ENCODE peak calls at places on chromosome 17, in ten cellular contexts. K is adrenal gland, H is AG04450, N is H9, A is stomach, D is neural progenitor cell, E is fibroblast of pulmonary artery, B is body of pancreas, R is AG04449, F is fibroblast of lung. X is an unnamed sample.

GRCh38 chr17:28367641-28368305 is 2.3 kb downstream of the VTN start:
- DNase-seq in H (no peak), R (no peak), B (no peak), E (no peak), N (no peak), K (no peak), A (no peak), F (no peak), D (no peak), X (no peak)

GRCh38 chr17:74780443-74781238 is 4.5 kb upstream of the NAT9 start:
- DNase-seq in A (no peak), D (peak), N (peak), E (no peak), K (no peak), B (no peak), H (no peak), R (no peak), F (no peak), X (peak)

GRCh38 chr17:39782481-39782880 is 44.7 kb downstream of the GRB7 start:
- DNase-seq in K (no peak), D (no peak), E (peak), H (no peak), N (no peak), A (no peak), F (peak), R (no peak), B (peak), X (no peak)

GRCh38 chr17:41567317-41567716 is 4.5 kb downstream of the KRT9 start:
- DNase-seq in D (no peak), B (no peak), A (no peak), R (no peak), F (no peak), E (no peak), N (no peak), H (no peak), K (no peak), X (no peak)

GRCh38 chr17:1947229-1947742 is 77.8 kb downstream of the RTN4RL1 start:
- DNase-seq in N (no peak), H (no peak), A (peak), F (no peak), K (no peak), B (no peak), D (peak), E (no peak), R (no peak), X (no peak)

GRCh38 chr17:64056269-64057005 is 36.0 kb upstream of the ICAM2 start:
- DNase-seq in F (no peak), R (no peak), N (peak), D (no peak), E (no peak), H (no peak), K (no peak), B (peak), A (no peak), X (no peak)

GRCh38 chr17:73304971-73305786 is 6.6 kb downstream of the CDC42EP4 start:
- DNase-seq in F (peak), R (no peak), E (peak), K (no peak), B (peak), H (no peak), N (peak), D (peak), A (peak), X (peak)

GRCh38 chr17:81460856-81461460 is 51.6 kb downstream of the ACTG1 start:
- DNase-seq in N (no peak), H (no peak), K (no peak), F (no peak), D (no peak), E (no peak), A (peak), R (no peak), B (no peak), X (no peak)

GRCh38 chr17:82411396-82412053 is 6.6 kb upstream of the HEXD start:
- DNase-seq in K (no peak), E (no peak), F (no peak), A (no peak), B (no peak), R (no peak), H (no peak), D (no peak), N (no peak), X (no peak)

GRCh38 chr17:1146551-1147265 is 33.1 kb downstream of the ABR start:
- DNase-seq in H (no peak), R (no peak), F (no peak), N (no peak), K (no peak), A (no peak), D (no peak), E (no peak), B (no peak), X (no peak)

GRCh38 chr17:79837888-79838540 is 1.2 kb downstream of the CBX4 start:
- DNase-seq in D (peak), E (no peak), K (peak), F (no peak), H (no peak), A (no peak), R (no peak), B (peak), N (no peak), X (no peak)

GRCh38 chr17:80545499-80545826 is 825 bp downstream of the RPTOR start:
- DNase-seq in K (no peak), A (no peak), E (no peak), R (no peak), H (no peak), N (no peak), F (no peak), B (no peak), D (no peak), X (peak)

GRCh38 chr17:19248923-19249574 is 11.9 kb downstream of the EPN2 start:
- DNase-seq in B (no peak), N (no peak), D (no peak), K (no peak), R (peak), E (peak), A (no peak), F (peak), H (peak), X (no peak)

GRCh38 chr17:27633312-27634025 is 2.5 kb downstream of the LGALS9 start:
- DNase-seq in F (no peak), D (no peak), R (no peak), N (no peak), K (peak), A (no peak), B (peak), E (no peak), H (no peak), X (no peak)

GRCh38 chr17:10420811-10421210 is 939 bp downstream of the MYH8 start:
- DNase-seq in E (no peak), D (no peak), N (no peak), H (no peak), R (no peak), B (no peak), K (no peak), F (no peak), A (no peak), X (no peak)

GRCh38 chr17:63193827-63194226 is 227.8 kb downstream of the TANC2 start:
- DNase-seq in E (no peak), B (no peak), F (no peak), R (no peak), K (no peak), A (no peak), D (no peak), H (no peak), N (no peak), X (no peak)

GRCh38 chr17:20890338-20890737 is 152.5 kb downstream of the USP22 start:
- DNase-seq in F (no peak), H (no peak), N (no peak), R (no peak), A (no peak), D (no peak), B (no peak), E (no peak), K (no peak), X (no peak)

GRCh38 chr17:78716814-78717393 is 65.2 kb downstream of the CYTH1 start:
- DNase-seq in H (no peak), F (peak), R (no peak), A (peak), N (no peak), K (peak), B (peak), E (peak), D (peak), X (peak)

GRCh38 chr17:9389116-9389515 is 186.5 kb downstream of the STX8 start:
- DNase-seq in R (peak), K (no peak), D (no peak), H (peak), E (peak), B (no peak), A (no peak), F (peak), N (no peak), X (peak)

GRCh38 chr17:2406903-2407790 is 6.3 kb upstream of the MNT start:
- DNase-seq in B (no peak), E (peak), A (peak), D (no peak), R (no peak), F (peak), K (peak), H (no peak), N (no peak), X (peak)

GRCh38 chr17:68289936-68290267 is 1.0 kb downstream of the SLC16A6 start:
- DNase-seq in H (no peak), F (no peak), D (no peak), R (no peak), B (no peak), E (no peak), K (no peak), A (no peak), N (no peak), X (no peak)

GRCh38 chr17:31722251-31723056 is 136.6 kb downstream of the COPRS start:
- DNase-seq in E (peak), K (peak), N (no peak), R (no peak), D (no peak), F (peak), B (no peak), A (peak), H (no peak), X (peak)

GRCh38 chr17:55693244-55694216 is 29.1 kb downstream of the TMEM100 start:
- DNase-seq in R (no peak), K (peak), N (no peak), B (no peak), A (peak), D (no peak), F (no peak), E (peak), H (no peak), X (peak)

GRCh38 chr17:79340771-79341528 is 266.3 kb downstream of the ENGASE start:
- DNase-seq in E (no peak), R (no peak), A (no peak), D (no peak), B (no peak), N (no peak), H (no peak), F (no peak), K (no peak), X (no peak)

GRCh38 chr17:50110591-50111349 is 15.6 kb downstream of the PDK2 start:
- DNase-seq in H (no peak), R (no peak), E (no peak), B (peak), F (no peak), A (no peak), N (no peak), K (peak), D (no peak), X (no peak)

GRCh38 chr17:50109785-50110184 is 14.6 kb downstream of the PDK2 start:
- DNase-seq in A (no peak), H (no peak), B (no peak), N (no peak), F (no peak), E (no peak), K (peak), R (no peak), D (no peak), X (no peak)

GRCh38 chr17:50112694-50113093 is 17.3 kb downstream of the SAMD14 start:
- DNase-seq in E (no peak), N (no peak), H (no peak), F (no peak), R (no peak), A (no peak), D (no peak), K (peak), B (no peak), X (no peak)

GRCh38 chr17:50113624-50114320 is 16.2 kb downstream of the SAMD14 start:
- DNase-seq in K (peak), B (no peak), H (no peak), D (no peak), E (no peak), F (no peak), N (no peak), A (no peak), R (no peak), X (no peak)

GRCh38 chr17:50111687-50112655 is 16.8 kb downstream of the PDK2 start:
- DNase-seq in H (no peak), K (peak), A (peak), D (peak), B (peak), N (peak), R (no peak), E (no peak), F (no peak), X (no peak)
- TF ChIP-seq CTCF in H (no peak), K (no peak), A (no peak), D (peak), B (no peak), N (peak), R (no peak), E (no peak), F (no peak), X (no peak)

GRCh38 chr17:70945386-70945785 is 776.1 kb downstream of the KCNJ2 start:
- DNase-seq in H (no peak), F (peak), B (no peak), K (no peak), D (peak), R (no peak), E (peak), N (peak), A (no peak), X (no peak)
- TF ChIP-seq CTCF in H (no peak), F (no peak), B (no peak), K (no peak), D (peak), R (no peak), E (no peak), N (peak), A (no peak), X (no peak)

DNA sequence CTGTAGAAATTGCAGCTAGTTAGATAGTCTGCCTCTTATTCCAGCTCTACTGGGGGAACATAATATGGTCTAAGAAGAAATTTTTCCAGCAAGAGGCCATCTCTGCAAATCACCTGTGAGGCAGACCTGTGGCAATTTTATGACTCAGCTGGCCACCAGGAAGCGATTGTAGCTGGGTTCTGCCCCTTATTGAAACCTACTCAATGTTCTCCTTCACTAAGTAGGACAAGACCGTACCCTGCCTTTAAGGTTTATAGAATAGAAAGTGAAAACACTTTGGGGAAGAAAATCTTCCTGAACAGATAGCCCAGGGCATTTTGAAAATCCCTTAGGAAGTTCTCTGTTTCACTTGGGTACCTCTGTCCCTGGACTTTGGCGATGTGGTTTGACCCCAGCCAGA is 7.9 kb downstream of the CCL3 start:
- DNase-seq in K (no peak), R (no peak), D (no peak), F (no peak), B (no peak), H (no peak), N (no peak), A (no peak), E (no peak), X (no peak)
- TF ChIP-seq CTCF in K (no peak), R (no peak), D (no peak), F (no peak), B (no peak), H (no peak), N (no peak), A (no peak), E (no peak), X (no peak)

GRCh38 chr17:15048933-15049539 is 216.1 kb downstream of the PMP22 start:
- DNase-seq in H (no peak), K (no peak), F (no peak), N (peak), E (no peak), B (no peak), R (no peak), A (no peak), D (peak), X (no peak)

GRCh38 chr17:15051913-15052312 is 213.2 kb downstream of the PMP22 start:
- DNase-seq in B (no peak), E (no peak), F (no peak), D (no peak), K (no peak), R (no peak), H (no peak), A (no peak), N (no peak), X (no peak)

DNA sequence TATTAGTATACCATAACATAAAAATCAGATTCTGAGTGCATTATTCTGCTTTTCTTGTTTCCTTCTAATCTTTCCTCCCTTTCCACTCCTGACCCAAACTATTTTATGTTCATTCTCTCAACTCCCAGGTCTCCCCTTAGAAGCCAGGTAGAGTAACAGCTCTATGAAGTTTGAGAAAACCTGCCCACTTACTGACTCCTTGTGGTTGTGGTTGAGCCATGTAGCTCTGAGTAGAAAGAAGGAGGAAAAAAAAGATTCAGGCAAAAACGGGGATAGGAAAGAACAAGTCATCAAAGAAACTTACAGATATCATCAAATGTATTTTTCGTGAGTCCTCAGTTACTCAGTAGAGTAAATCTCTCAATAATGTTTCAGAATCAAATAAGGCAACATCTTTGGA is 216.7 kb downstream of the PMP22 start:
- DNase-seq in H (no peak), K (no peak), A (no peak), R (no peak), F (no peak), E (no peak), N (no peak), B (no peak), D (no peak), X (peak)
- TF ChIP-seq CTCF in H (peak), K (no peak), A (no peak), R (no peak), F (peak), E (no peak), N (peak), B (no peak), D (peak), X (no peak)

GRCh38 chr17:37488607-37489196 is 989 bp upstream of the DUSP14 start:
- DNase-seq in A (peak), R (peak), N (peak), D (peak), E (peak), B (peak), F (peak), H (peak), K (peak), X (peak)

GRCh38 chr17:37490638-37491614 is 1.2 kb downstream of the DUSP14 start:
- DNase-seq in E (peak), A (no peak), F (peak), H (no peak), B (no peak), N (peak), R (no peak), K (peak), D (peak), X (peak)

GRCh38 chr17:37490022-37490587 is 414 bp downstream of the DUSP14 start:
- DNase-seq in K (peak), F (peak), E (peak), A (peak), R (no peak), N (peak), H (no peak), B (peak), D (peak), X (peak)

GRCh38 chr17:37488009-37488604 is 1.6 kb upstream of the DUSP14 start:
- DNase-seq in F (peak), R (peak), D (peak), H (peak), N (no peak), E (peak), B (no peak), A (no peak), K (peak), X (peak)

DNA sequence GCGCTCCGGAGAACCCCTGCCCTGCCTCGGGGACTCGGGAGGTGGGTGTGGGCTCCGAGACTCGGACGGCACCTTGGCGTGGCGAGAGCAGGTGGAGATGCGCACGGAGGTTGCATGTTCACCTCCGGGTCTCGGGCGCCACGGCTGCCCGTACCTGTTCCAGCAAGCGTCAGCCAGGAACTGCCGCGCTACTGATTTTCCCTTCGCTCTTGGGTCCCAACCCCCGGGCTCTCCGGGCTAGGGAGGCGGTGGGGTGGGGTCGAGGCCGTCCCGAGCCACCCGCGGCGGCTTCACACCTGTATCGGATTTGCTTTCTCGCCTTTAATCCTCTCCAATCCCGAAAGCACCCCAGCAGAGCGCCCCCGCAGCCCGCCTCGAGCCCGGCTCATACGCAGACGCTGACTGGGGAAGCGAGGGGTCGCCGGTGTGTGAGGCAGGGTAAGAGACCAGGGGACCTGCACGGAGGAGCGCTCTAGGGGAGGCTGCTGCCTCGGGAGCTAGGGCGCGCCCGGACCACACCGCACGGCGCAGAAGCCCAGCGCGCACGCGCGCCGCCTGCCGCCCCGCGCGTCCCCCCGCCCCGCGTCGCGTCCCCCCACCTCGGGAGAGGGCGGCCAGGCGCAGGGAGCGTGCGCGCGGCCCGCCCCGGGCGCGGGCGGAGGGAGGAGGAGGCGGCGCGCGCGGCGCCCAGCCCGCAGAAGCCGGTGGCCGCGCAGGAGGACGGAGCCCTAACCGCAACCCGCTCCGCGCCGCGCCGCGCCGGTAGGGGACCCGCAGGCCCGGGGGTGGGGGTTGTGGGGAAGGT is at the start of gene DUSP14:
- DNase-seq in H (no peak), N (peak), K (peak), R (no peak), A (peak), F (peak), D (peak), B (peak), E (peak), X (peak)
- TF ChIP-seq CTCF in H (no peak), N (no peak), K (no peak), R (no peak), A (no peak), F (no peak), D (peak), B (no peak), E (no peak), X (no peak)

DNA sequence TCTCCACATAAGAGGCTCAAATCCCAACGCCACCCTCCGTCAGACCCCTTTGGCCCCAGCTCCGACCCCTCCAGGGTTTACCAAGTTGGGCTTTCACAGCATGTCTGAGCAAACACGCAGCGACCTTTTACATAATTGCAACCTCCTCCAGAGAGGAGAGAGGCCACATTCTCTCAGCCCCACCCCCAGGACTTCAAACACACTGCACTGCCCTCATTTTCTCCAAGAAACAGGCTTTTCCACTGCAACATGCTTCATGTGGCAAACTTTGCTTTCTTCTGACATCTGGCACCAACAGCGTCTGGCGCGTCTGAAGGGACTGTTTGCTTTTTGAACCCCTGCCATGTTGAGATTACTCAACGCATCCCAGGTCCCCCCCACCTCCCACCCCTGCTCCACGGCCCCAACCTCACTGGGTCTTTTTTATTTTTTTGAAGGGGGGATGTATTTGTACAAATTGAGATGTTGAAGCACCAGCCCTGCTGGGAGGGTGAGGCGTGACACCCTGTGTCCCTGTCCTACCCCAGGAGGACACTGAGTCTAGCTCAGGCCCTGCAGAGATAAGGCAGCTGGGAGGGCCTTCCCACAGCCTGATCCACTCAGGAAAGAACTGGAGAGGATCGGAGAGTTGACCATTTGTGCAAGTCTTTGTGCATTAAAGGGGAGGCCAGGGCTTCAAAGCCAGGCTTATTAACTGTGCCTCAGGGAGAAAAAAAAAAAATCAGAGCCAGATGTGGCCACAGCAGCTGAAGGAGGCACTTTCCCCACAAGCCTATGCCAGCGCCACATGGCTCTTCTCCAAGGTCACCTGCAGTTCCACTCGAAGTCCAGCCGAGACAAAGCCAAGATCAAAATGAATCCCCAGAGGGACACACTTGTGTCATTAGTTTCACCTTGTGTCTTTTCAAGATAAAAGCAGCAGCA is 29.7 kb downstream of the AXIN2 start:
- DNase-seq in H (peak), B (peak), K (peak), D (peak), N (no peak), A (peak), R (no peak), F (peak), E (peak), X (no peak)
- TF ChIP-seq CTCF in H (peak), B (no peak), K (peak), D (peak), N (peak), A (no peak), R (no peak), F (peak), E (peak), X (no peak)

X was measured in MCF 10A.